ENCODE peak calls at places on chromosomes 7 and 10, in five cellular contexts. Q is lung, Z is heart right ventricle, J is ascending aorta, U is A549. H is an unnamed sample.

GRCh38 chr7:106634958-106635357 is 26.0 kb downstream of the CCDC71L start:
- DNase-seq in Q (no peak), Z (no peak), J (no peak), U (no peak), H (no peak)

GRCh38 chr7:25289522-25289921 is 61.2 kb upstream of the NPVF start:
- DNase-seq in Q (no peak), Z (no peak), J (no peak), U (no peak), H (no peak)

GRCh38 chr7:143376396-143376795 is 4.7 kb upstream of the ZYX start:
- DNase-seq in Q (no peak), Z (no peak), J (no peak), U (no peak), H (no peak)

GRCh38 chr7:134212576-134213546 is 85.7 kb downstream of the LRGUK start:
- DNase-seq in Q (peak), Z (no peak), J (no peak), U (peak), H (peak)

GRCh38 chr7:63040336-63040735 is 958.3 kb upstream of the ZNF722 start:
- DNase-seq in Q (no peak), Z (no peak), J (no peak), U (no peak), H (no peak)

GRCh38 chr7:69042138-69042537 is 556.1 kb upstream of the AUTS2 start:
- DNase-seq in Q (no peak), Z (no peak), J (no peak), U (no peak), H (no peak)

GRCh38 chr7:13071999-13072398 is 384.6 kb downstream of the ARL4A start:
- DNase-seq in Q (no peak), Z (no peak), J (no peak), U (no peak), H (no peak)

GRCh38 chr7:101058355-101058754 is 26.9 kb upstream of the TRIM56 start:
- DNase-seq in Q (peak), Z (peak), J (no peak), U (peak), H (peak)

GRCh38 chr10:102617816-102618215 is 26.5 kb upstream of the TRIM8 start:
- DNase-seq in Q (no peak), Z (no peak), J (no peak), U (no peak), H (no peak)

GRCh38 chr7:127588019-127588696 is at the start of gene ARF5:
- DNase-seq in Q (peak), Z (peak), J (peak), U (peak), H (peak)

GRCh38 chr7:127587663-127588018 is 570 bp upstream of the ARF5 start:
- DNase-seq in Q (no peak), Z (peak), J (no peak), U (no peak), H (no peak)

GRCh38 chr7:127591189-127591588 is 2.3 kb upstream of the FSCN3 start:
- DNase-seq in Q (no peak), Z (no peak), J (no peak), U (no peak), H (no peak)

GRCh38 chr7:127589901-127590300 is 1.7 kb downstream of the ARF5 start:
- DNase-seq in Q (no peak), Z (no peak), J (no peak), U (no peak), H (no peak)

DNA sequence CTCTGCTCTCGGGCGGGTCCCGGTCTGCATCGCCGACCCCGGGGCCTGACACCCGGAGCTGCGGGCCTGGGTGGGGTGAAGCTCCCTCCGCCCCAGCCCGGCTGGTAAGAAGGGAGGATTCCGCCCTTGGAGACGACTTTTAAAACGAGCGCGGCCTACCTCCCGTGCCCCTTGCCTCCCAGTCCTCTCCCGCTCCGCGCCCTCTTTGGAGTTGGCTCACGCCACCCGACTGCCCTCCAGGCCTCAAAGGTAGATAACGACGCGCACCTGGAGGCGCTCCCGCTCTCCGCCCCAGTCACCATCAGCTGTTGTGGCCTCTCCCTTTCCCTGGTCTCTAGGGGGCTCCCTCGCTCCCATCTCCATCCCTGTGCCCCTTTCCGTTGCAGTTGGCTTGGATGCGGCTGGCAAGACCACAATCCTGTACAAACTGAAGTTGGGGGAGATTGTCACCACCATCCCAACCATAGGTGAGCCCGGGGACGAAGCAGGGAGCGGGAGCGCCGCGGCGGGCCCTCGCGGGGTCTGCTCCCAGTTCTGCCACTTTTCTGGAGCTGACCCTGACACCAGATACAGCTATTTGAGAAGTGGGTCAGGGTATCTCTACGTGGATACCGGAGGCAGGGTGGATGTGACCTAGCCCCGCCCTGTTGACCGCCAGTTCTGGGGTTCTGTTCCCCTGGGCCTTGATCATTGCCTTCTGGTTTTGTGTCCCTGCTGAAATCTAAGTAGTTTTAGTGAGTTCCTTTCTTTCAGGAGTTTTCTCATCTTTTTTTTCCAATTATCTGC is 679 bp downstream of the ARF5 start:
- DNase-seq in Q (peak), Z (peak), J (no peak), U (peak), H (peak)
- TF ChIP-seq CTCF in Q (peak), Z (no peak), J (peak), U (peak), H (peak)

DNA sequence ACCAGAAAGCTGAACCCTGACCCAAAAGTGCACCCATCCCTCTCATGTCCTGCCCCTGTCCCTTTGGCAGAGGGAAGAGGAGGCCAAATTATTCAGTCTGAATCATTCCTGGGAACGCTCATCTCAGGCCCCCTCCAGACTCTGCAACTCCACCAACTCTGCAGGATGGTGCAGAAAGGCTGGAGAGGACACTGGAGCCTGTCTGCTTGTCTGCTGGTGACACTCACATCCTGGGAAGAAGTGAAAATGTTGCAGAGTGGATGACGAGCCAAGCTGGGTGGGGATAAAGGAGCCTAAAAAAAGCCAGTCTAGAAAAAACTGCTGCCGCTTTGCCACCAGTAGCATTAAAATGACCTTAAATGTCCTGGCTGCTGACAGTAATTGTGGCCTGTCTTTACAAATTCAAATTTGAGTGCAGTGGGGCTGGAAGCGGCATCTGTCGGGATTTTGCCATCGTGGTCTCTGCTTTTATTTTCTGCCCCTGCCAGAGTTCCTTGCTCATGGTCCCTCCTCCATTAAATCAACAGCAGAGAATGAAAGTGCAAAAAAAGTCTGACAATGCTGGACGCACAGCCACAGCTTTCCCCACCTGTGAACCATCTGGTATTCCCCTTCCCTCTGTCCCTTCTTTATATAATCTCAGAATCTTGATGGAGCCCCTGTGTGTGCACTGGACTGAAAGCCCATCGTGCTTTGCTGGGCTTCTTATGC is 63.9 kb downstream of the STK17A start:
- DNase-seq in Q (no peak), Z (no peak), J (no peak), U (no peak), H (peak)
- H3K4me3 ChIP-seq in Q (no peak), Z (no peak), J (peak), U (no peak), H (no peak)

GRCh38 chr7:132490474-132490873 is 85.8 kb downstream of the PLXNA4 start:
- DNase-seq in Q (no peak), Z (no peak), J (no peak), U (no peak), H (no peak)
- TF ChIP-seq CTCF in Q (no peak), Z (no peak), J (no peak), U (no peak), H (no peak)

DNA sequence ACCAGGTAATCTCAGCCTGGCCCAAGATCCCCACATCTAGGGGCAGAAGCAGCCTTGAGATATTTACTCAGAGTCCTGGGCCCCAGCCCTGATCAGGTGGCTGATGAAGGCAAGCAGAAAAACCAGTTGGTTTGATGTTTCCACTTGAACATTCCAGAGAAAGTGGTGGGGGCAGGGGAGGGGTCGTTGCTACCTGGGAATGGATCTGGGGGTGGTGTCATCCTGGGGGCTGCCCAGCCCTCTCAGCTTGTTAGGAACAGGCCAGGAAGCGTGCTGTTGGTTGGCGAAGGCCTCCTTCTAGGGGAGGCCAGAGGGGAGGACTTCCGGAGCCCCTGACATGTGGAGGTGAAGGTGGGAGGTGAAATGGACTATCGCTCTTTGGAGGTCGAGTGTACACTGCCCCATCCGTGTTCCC is 3.7 kb upstream of the ABHD11 start:
- DNase-seq in Q (peak), Z (no peak), J (no peak), U (no peak), H (no peak)
- H3K4me3 ChIP-seq in Q (no peak), Z (no peak), J (no peak), U (no peak), H (no peak)

H was measured in choroid plexus epithelial cell.